ENCODE peak calls at places on chromosomes 16 and 17, in six cellular contexts. U is Panc1; H is NCI-H2171 treated with DMSO at 0.1 percent for 48 hours; W is stimulated activated CD8-positive, alpha-beta memory T cell treated with anti-CD3 and anti-CD28 coated beads, Interleukin-7, amount 100 ng/mL, for 1 hour; N is Caki2; A is C1 segment of cervical spinal cord. E is an unnamed sample.

GRCh38 chr17:31525801-31526549 is 134.5 kb downstream of the RAB11FIP4 start:
- DNase-seq in U (no peak), H (no peak), W (no peak), N (no peak), A (no peak), E (no peak)

GRCh38 chr16:17166095-17166494 is 304.7 kb downstream of the XYLT1 start:
- DNase-seq in U (no peak), H (no peak), W (no peak), N (no peak), A (no peak), E (no peak)

GRCh38 chr17:57355090-57355859 is 99.0 kb downstream of the MSI2 start:
- DNase-seq in U (no peak), H (no peak), W (no peak), N (peak; percentile 26), A (no peak), E (no peak)

GRCh38 chr17:61989509-61989908 is 61.7 kb upstream of the INTS2 start:
- DNase-seq in U (no peak), H (no peak), W (no peak), N (no peak), A (no peak), E (no peak)

GRCh38 chr17:77709594-77709993 is 248.9 kb upstream of the TNRC6C start:
- DNase-seq in U (no peak), H (no peak), W (no peak), N (no peak), A (no peak), E (no peak)

GRCh38 chr17:9158545-9159452 is 137.5 kb downstream of the NTN1 start:
- DNase-seq in U (no peak), H (no peak), W (no peak), N (no peak), A (no peak), E (no peak)

GRCh38 chr17:74212262-74212912 is 984 bp upstream of the TTYH2 start:
- DNase-seq in U (no peak), H (no peak), W (no peak), N (no peak), A (peak; percentile 49), E (no peak)

GRCh38 chr16:30381351-30382041 is 865 bp downstream of the SEPTIN1 start:
- DNase-seq in U (no peak), H (peak; percentile 32), W (no peak), N (no peak), A (no peak), E (no peak)

GRCh38 chr16:1263591-1264216 is 7.8 kb downstream of the TPSD1 start:
- DNase-seq in U (no peak), H (no peak), W (no peak), N (no peak), A (no peak), E (no peak)

GRCh38 chr17:67364847-67365761 is 1.3 kb downstream of the PSMD12 start:
- DNase-seq in U (no peak), H (no peak), W (no peak), N (no peak), A (no peak), E (no peak)

GRCh38 chr16:50665128-50665878 is 15.8 kb downstream of the SNX20 start:
- DNase-seq in U (no peak), H (peak; percentile 58), W (peak; percentile 78), N (peak; percentile 37), A (peak; percentile 73), E (peak; percentile 4)

GRCh38 chr17:59840908-59841666 is 51.7 kb downstream of the TUBD1 start:
- DNase-seq in U (no peak), H (no peak), W (no peak), N (peak; percentile 64), A (no peak), E (no peak)

GRCh38 chr17:44355310-44355640 is 8.4 kb downstream of the FAM171A2 start:
- DNase-seq in U (no peak), H (no peak), W (no peak), N (no peak), A (no peak), E (no peak)

GRCh38 chr17:50469671-50470305 is 1.1 kb upstream of the CHAD start:
- DNase-seq in U (no peak), H (no peak), W (no peak), N (no peak), A (no peak), E (no peak)

GRCh38 chr16:85004587-85005205 is 6.6 kb downstream of the ZDHHC7 start:
- DNase-seq in U (no peak), H (no peak), W (no peak), N (peak; percentile 75), A (no peak), E (peak; percentile 74)

GRCh38 chr17:45437461-45438283 is 5.0 kb upstream of the ARHGAP27 start:
- DNase-seq in U (no peak), H (no peak), W (no peak), N (no peak), A (no peak), E (no peak)

GRCh38 chr17:42062673-42063072 is 12.3 kb upstream of the C17orf113 start:
- DNase-seq in U (no peak), H (no peak), W (no peak), N (no peak), A (no peak), E (no peak)

GRCh38 chr16:30526137-30526822 is at the start of gene ZNF768:
- DNase-seq in U (no peak), H (peak; percentile 6), W (no peak), N (peak; percentile 51), A (peak; percentile 85), E (no peak)

GRCh38 chr17:10292057-10292931 is 80.5 kb downstream of the MYH13 start:
- DNase-seq in U (no peak), H (no peak), W (no peak), N (peak; percentile 16), A (no peak), E (no peak)

GRCh38 chr16:85626191-85626951 is 13.2 kb downstream of the GSE1 start:
- DNase-seq in U (no peak), H (peak; percentile 65), W (no peak), N (no peak), A (no peak), E (no peak)

GRCh38 chr17:37137906-37138413 is 189.2 kb downstream of the AATF start:
- DNase-seq in U (no peak), H (no peak), W (no peak), N (no peak), A (no peak), E (no peak)

GRCh38 chr17:41404024-41404651 is 6.7 kb upstream of the KRT31 start:
- DNase-seq in U (peak; percentile 60), H (no peak), W (no peak), N (peak; percentile 99), A (no peak), E (peak; percentile 94)

GRCh38 chr17:41784207-41784744 is 2.2 kb downstream of the JUP start:
- DNase-seq in U (no peak), H (no peak), W (no peak), N (peak; percentile 63), A (no peak), E (no peak)

GRCh38 chr16:81473066-81473488 is 28.5 kb downstream of the CMIP start:
- DNase-seq in U (no peak), H (no peak), W (no peak), N (no peak), A (no peak), E (no peak)